ENCODE peak calls at places on chromosomes 3 and 15, in six cellular contexts. O is breast epithelium, U is heart left ventricle, S is tibial nerve, J is adrenal gland, Q is MM.1S. L is an unnamed sample.

GRCh38 chr3:52830535-52831258 is at the start of gene ITIH4:
- DNase-seq in O (no peak), U (no peak), S (no peak), J (peak; percentile 27), Q (no peak), L (no peak)

GRCh38 chr15:69529141-69529540 is 76.5 kb downstream of the RPLP1 start:
- DNase-seq in O (no peak), U (no peak), S (no peak), J (no peak), Q (no peak), L (no peak)

GRCh38 chr15:83065431-83065830 is 1.6 kb downstream of the BTBD1 start:
- DNase-seq in O (no peak), U (no peak), S (no peak), J (no peak), Q (no peak), L (no peak)

GRCh38 chr3:94539937-94540336 is 477.1 kb downstream of the NSUN3 start:
- DNase-seq in O (no peak), U (no peak), S (no peak), J (no peak), Q (no peak), L (no peak)

GRCh38 chr3:122689587-122689986 is 8.9 kb downstream of the PARP14 start:
- DNase-seq in O (no peak), U (no peak), S (no peak), J (no peak), Q (no peak), L (no peak)

GRCh38 chr15:25767356-25768151 is 95.6 kb downstream of the ATP10A start:
- DNase-seq in O (no peak), U (no peak), S (no peak), J (no peak), Q (no peak), L (no peak)

GRCh38 chr15:47963265-47963664 is 157.5 kb upstream of the SLC24A5 start:
- DNase-seq in O (no peak), U (no peak), S (no peak), J (no peak), Q (no peak), L (no peak)

GRCh38 chr15:88741671-88742070 is 61.6 kb upstream of the ACAN start:
- DNase-seq in O (no peak), U (no peak), S (no peak), J (no peak), Q (no peak), L (no peak)

GRCh38 chr15:95287774-95288173 is 1042.7 kb upstream of the NR2F2 start:
- DNase-seq in O (no peak), U (no peak), S (no peak), J (no peak), Q (no peak), L (no peak)

GRCh38 chr15:74337146-74337545 is 30.3 kb downstream of the CYP11A1 start:
- DNase-seq in O (no peak), U (no peak), S (no peak), J (no peak), Q (no peak), L (no peak)

GRCh38 chr15:42494998-42495360 is 455 bp upstream of the SNAP23 start:
- DNase-seq in O (no peak), U (peak; percentile 76), S (peak; percentile 75), J (peak; percentile 45), Q (peak; percentile 25), L (peak; percentile 70)

GRCh38 chr3:59299561-59299960 is 249.7 kb upstream of the CFAP20DC start:
- DNase-seq in O (no peak), U (no peak), S (no peak), J (no peak), Q (no peak), L (no peak)

GRCh38 chr3:23874359-23875120 is 42.2 kb downstream of the NKIRAS1 start:
- DNase-seq in O (no peak), U (no peak), S (no peak), J (no peak), Q (no peak), L (no peak)

GRCh38 chr3:42052867-42053351 is 38.2 kb upstream of the TRAK1 start:
- DNase-seq in O (no peak), U (no peak), S (no peak), J (no peak), Q (no peak), L (no peak)

GRCh38 chr3:194440756-194441155 is 41.7 kb upstream of the GP5 start:
- DNase-seq in O (no peak), U (no peak), S (no peak), J (no peak), Q (no peak), L (no peak)

GRCh38 chr3:77967621-77968020 is 927.7 kb downstream of the ROBO2 start:
- DNase-seq in O (no peak), U (no peak), S (no peak), J (no peak), Q (no peak), L (no peak)

DNA sequence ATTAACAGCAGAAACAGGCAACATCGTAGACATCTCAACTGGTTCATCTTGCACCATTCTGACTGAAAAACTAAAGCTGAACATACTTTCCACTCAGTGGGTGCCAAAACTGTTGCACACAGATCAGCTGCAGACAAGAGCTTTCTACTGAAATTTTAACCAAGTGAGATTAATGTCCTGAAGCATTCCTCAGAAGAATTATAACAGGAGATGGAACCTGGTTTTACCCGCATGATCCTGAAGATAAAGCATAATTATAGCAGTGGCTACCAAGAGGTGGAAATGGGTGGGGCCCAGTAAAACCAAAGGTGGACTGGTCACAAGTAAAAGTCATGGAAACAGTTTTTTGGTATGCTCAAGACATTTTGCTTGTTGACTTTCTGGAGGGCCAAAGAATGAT is 858.8 kb downstream of the FHIT start:
- DNase-seq in O (no peak), U (no peak), S (no peak), J (no peak), Q (no peak), L (no peak)
- H3K36me3 ChIP-seq in O (no peaks in the 10 kb centered on the region), U (no peaks in the 10 kb centered on the region), S (no peaks in the 10 kb centered on the region), J (no peaks in the 10 kb centered on the region), Q (no peaks in the 10 kb centered on the region), L (no peaks in the 10 kb centered on the region)

DNA sequence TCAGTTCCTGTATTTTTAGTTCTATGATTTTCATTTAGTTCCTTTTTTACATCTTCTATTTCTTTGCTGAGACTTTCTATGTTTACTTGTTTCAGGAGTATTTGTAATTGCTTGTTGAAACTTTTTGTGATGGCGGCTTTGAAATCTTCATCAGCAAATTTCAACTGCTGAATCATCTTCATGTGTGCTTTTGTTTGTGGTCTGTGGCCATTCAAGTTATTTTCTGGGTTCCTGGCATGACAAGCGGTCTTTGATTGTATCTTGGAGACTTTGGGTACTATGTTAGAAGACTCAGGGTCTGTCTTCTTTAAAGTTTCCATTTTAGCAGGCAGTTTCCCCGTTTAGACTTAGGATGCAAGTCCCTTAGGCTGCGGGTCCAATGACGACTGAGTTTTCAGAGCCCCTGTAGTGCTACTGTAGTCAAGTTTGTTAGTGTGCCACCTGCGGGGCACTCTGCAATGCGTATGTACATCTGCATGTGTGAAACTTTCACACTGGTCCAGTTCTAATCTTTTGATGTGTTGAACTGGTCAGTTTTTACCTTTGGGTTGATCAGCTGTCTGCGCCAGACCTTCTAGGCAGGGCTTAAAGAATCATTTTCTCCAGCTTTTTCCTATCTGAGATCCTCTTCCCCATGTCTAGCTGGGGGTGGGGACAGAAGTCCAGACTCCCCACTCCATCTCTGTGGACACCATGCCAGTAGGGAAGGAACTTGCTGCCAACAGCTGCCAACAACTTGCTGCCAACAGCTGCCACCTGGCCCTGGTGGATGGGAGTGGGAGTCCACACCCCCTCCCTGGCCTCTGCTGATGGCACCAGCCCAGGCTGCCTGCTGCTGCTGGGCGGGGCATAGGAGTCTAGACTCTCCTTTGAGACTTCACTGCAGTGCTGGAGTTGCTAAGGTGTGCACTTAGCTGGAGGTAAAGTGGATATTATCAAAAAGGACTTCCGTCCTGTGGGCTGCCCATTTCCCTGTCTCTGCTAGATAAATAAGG is 190.9 kb downstream of the TJP1 start:
- DNase-seq in O (no peak), U (no peak), S (no peak), J (no peak), Q (peak; percentile 89), L (no peak)
- TF ChIP-seq CTCF in O (no peak), U (no peak), S (no peak), J (no peak), Q (peak; percentile 53), L (no peak)

GRCh38 chr3:11820540-11821041 is 26.1 kb downstream of the TAMM41 start:
- DNase-seq in O (no peak), U (no peak), S (no peak), J (peak; percentile 58), Q (no peak), L (no peak)
- H3K36me3 ChIP-seq in O (no peaks in the 10 kb centered on the region), U (peaks cover 93% of the 10 kb centered on the region), S (peaks cover 3% of the 10 kb centered on the region), J (peaks cover 18% of the 10 kb centered on the region), Q (no peaks in the 10 kb centered on the region), L (no peaks in the 10 kb centered on the region)

GRCh38 chr3:96027718-96028117 is 786.7 kb upstream of the EPHA6 start:
- DNase-seq in O (no peak), U (no peak), S (no peak), J (no peak), Q (peak; percentile 43), L (no peak)

GRCh38 chr3:96017556-96017955 is 796.8 kb upstream of the EPHA6 start:
- DNase-seq in O (no peak), U (no peak), S (no peak), J (no peak), Q (no peak), L (no peak)

GRCh38 chr3:96022676-96023075 is 791.7 kb upstream of the EPHA6 start:
- DNase-seq in O (no peak), U (no peak), S (no peak), J (no peak), Q (no peak), L (no peak)
- TF ChIP-seq CTCF in O (no peak), U (no peak), S (no peak), J (no peak), Q (peak; percentile 7), L (no peak)

GRCh38 chr3:173819368-173819767 is 421.8 kb downstream of the NLGN1 start:
- DNase-seq in O (no peak), U (no peak), S (no peak), J (no peak), Q (no peak), L (no peak)
- H3K36me3 ChIP-seq in O (no peaks in the 10 kb centered on the region), U (no peaks in the 10 kb centered on the region), S (no peaks in the 10 kb centered on the region), J (no peaks in the 10 kb centered on the region), Q (no peaks in the 10 kb centered on the region), L (no peaks in the 10 kb centered on the region)

DNA sequence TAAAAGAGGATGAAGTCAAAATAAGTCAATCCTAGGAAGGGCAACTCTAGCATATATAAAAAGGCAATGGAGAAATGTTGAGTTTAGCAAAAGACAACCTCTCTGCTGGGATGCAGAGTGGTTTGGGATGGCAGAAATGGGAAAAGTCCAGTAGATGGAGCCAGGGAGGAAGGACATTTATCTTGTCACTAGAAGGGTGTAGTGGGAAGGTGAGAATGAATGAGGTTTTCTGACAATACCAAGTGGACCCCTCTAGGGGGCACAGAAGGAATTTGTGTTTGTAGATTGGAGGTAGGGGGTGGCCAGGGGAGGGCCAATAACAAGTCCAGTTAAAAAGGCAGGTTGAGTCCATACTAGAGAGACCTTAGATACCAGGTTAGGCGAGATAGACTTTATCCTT is 80.0 kb downstream of the THSD4 start:
- DNase-seq in O (no peak), U (no peak), S (no peak), J (no peak), Q (no peak), L (no peak)
- TF ChIP-seq CTCF in O (no peak), U (no peak), S (no peak), J (no peak), Q (no peak), L (no peak)

GRCh38 chr15:71802770-71803169 is 7.6 kb upstream of the NR2E3 start:
- DNase-seq in O (no peak), U (no peak), S (no peak), J (no peak), Q (peak; percentile 21), L (no peak)
- H3K36me3 ChIP-seq in O (no peaks in the 10 kb centered on the region), U (no peaks in the 10 kb centered on the region), S (no peaks in the 10 kb centered on the region), J (no peaks in the 10 kb centered on the region), Q (no peaks in the 10 kb centered on the region), L (no peaks in the 10 kb centered on the region)